ENCODE peak calls at places on chromosomes 6 and 20, in seven cellular contexts. K is heart right ventricle, C is thoracic aorta, V is AG10803, Z is PC-3, H is fibroblast of lung, R is progenitor cell of endocrine pancreas. O is an unnamed sample.

GRCh38 chr6:100023798-100024197 is 29.8 kb upstream of the MCHR2 start:
- DNase-seq in R (no peak), H (no peak), V (no peak), C (no peak), Z (no peak), K (no peak), O (no peak)

GRCh38 chr6:18293192-18293904 is 29.0 kb upstream of the DEK start:
- DNase-seq in V (peak), C (no peak), R (no peak), Z (peak), K (no peak), H (peak), O (no peak)

GRCh38 chr6:32386040-32386439 is 14.3 kb upstream of the TSBP1 start:
- DNase-seq in C (no peak), K (no peak), R (no peak), Z (no peak), V (no peak), H (no peak), O (no peak)

GRCh38 chr6:106087548-106088325 is 1.6 kb downstream of the PRDM1 start:
- DNase-seq in V (peak), K (no peak), Z (peak), C (no peak), R (no peak), H (peak), O (no peak)

GRCh38 chr20:20073851-20074252 is 21.5 kb downstream of the CFAP61 start:
- DNase-seq in H (no peak), Z (no peak), R (no peak), V (no peak), C (no peak), K (no peak), O (no peak)

GRCh38 chr6:158460602-158461092 is 99.2 kb upstream of the TMEM181 start:
- DNase-seq in H (peak), V (peak), C (no peak), Z (peak), K (no peak), R (no peak), O (no peak)

GRCh38 chr6:13378669-13379590 is 50.6 kb upstream of the TBC1D7 start:
- DNase-seq in Z (peak), K (no peak), R (no peak), V (no peak), H (no peak), C (no peak), O (no peak)

GRCh38 chr6:146997062-146997461 is 207.2 kb upstream of the STXBP5 start:
- DNase-seq in H (peak), Z (peak), C (no peak), R (no peak), V (peak), K (no peak), O (no peak)

GRCh38 chr6:144811140-144811539 is 526.0 kb downstream of the UTRN start:
- DNase-seq in R (no peak), C (no peak), K (no peak), H (peak), V (peak), Z (peak), O (no peak)

GRCh38 chr6:28896505-28897392 is 27.0 kb downstream of the TRIM27 start:
- DNase-seq in H (peak), R (peak), V (peak), K (peak), Z (peak), C (no peak), O (peak)
- TF ChIP-seq CTCF in H (peak), R (peak), V (peak), K (peak), Z (peak), C (peak), O (no peak)

DNA sequence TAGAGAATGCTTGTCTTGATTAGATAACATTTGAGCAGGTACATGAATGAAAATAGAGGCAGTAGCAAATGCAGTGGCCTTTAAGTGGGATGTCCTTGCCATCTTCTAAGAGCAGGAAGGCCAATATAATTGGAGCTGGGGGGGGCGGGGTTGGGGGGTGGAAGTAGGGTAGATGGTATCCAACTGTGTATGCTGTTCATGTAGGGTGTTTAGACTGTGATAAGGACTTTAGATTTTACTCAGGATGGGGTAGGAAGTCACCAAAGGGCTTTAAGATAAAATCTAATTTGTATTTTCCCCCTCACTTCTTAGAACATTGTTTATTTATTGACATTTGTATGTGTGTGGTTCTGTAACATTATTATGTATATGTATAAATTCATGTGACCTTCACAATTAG is 12.0 kb downstream of the TAB2 start:
- DNase-seq in V (no peak), R (no peak), Z (no peak), K (no peak), H (no peak), C (no peak), O (no peak)
- TF ChIP-seq CTCF in V (no peak), R (no peak), Z (no peak), K (no peak), H (no peak), C (no peak), O (no peak)

GRCh38 chr6:44918893-44919292 is 409.2 kb upstream of the RUNX2 start:
- DNase-seq in V (no peak), H (peak), C (no peak), K (no peak), R (no peak), Z (no peak), O (no peak)

GRCh38 chr6:44925100-44925739 is 402.9 kb upstream of the RUNX2 start:
- DNase-seq in H (peak), K (no peak), R (no peak), C (no peak), V (peak), Z (no peak), O (no peak)

GRCh38 chr6:44920952-44921491 is 407.1 kb upstream of the RUNX2 start:
- DNase-seq in Z (no peak), R (no peak), V (no peak), C (no peak), H (peak), K (no peak), O (no peak)

GRCh38 chr6:44923416-44923815 is 404.7 kb upstream of the RUNX2 start:
- DNase-seq in K (no peak), R (no peak), C (no peak), H (no peak), Z (no peak), V (no peak), O (no peak)

GRCh38 chr6:44921787-44922186 is 406.3 kb upstream of the RUNX2 start:
- DNase-seq in H (no peak), K (peak), V (no peak), C (no peak), Z (no peak), R (no peak), O (no peak)
- TF ChIP-seq CTCF in H (no peak), K (no peak), V (no peak), C (no peak), Z (no peak), R (no peak), O (no peak)

DNA sequence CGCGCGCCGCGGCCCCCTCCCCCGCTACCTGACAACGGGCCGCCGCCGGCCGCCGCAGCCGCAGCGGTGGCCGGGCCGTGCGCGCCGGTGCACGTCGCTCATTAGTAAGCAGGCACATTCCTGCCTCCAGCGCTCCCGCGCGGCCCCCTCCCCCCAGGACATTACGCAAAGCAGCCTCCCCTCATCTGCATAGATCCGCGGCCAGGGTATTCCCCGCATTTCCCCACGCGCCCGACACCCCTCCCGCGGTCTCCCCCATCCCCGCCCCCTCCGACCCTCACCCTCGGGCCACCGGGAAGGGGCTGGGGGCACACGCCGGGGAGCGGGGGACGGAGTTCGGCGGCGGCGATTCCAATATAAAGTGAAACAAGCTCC is at the start of gene HIVEP2:
- DNase-seq in R (peak), Z (peak), K (peak), C (peak), V (peak), H (peak), O (peak)
- TF ChIP-seq CTCF in R (no peak), Z (no peak), K (no peak), C (no peak), V (peak), H (no peak), O (no peak)

GRCh38 chr20:10433623-10434466 is at the start of gene MKKS:
- DNase-seq in R (peak), H (peak), Z (peak), K (peak), C (peak), V (peak), O (peak)

GRCh38 chr20:10434467-10434831 is 427 bp upstream of the MKKS start:
- DNase-seq in H (peak), Z (peak), V (peak), R (peak), K (peak), C (peak), O (peak)

GRCh38 chr20:10438217-10438616 is 3.1 kb downstream of the SLX4IP start:
- DNase-seq in H (no peak), V (no peak), K (no peak), C (no peak), Z (no peak), R (no peak), O (no peak)

GRCh38 chr20:10434832-10435812 is at the start of gene SLX4IP:
- DNase-seq in H (peak), R (peak), C (peak), V (peak), K (peak), Z (peak), O (peak)

DNA sequence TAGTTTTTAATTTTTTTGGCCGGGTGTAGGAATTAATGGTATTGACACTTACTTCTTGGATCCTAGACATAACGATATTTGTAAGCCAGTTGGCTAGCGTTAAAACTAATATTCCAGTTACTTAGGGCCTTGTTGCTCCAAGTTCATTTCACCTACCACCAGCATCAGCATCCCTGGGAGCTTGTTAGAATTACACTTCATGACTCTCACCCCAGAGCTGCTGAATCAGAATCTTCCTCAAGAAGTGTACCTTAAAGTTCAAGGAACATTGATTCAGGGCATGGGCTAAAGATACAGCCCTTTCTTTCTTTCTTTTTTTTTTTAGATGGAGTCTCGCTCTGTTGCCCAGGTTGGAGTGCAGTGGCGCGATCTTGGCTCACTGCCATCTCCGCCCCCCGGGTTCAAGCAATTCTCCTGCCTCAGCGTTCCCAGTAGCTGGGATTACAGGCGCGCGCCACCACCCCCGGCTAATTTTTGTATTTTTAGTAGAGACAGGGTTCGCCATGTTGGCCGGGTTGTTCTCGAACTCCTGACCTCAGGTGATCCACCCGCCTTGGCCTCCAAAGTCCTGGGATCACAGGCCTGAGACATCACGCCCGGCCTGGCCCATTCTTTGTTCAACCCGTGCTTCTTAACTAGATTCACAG is 1.1 kb downstream of the SLX4IP start:
- DNase-seq in K (peak), V (no peak), Z (no peak), H (no peak), C (no peak), R (no peak), O (no peak)
- TF ChIP-seq CTCF in K (no peak), V (no peak), Z (no peak), H (no peak), C (no peak), R (no peak), O (no peak)

GRCh38 chr6:33758807-33759206 is 12.1 kb upstream of the IP6K3 start:
- DNase-seq in V (no peak), R (no peak), K (no peak), C (no peak), Z (peak), H (no peak), O (no peak)
- TF ChIP-seq CTCF in V (no peak), R (no peak), K (no peak), C (no peak), Z (no peak), H (no peak), O (no peak)

O was measured in upper lobe of left lung.